ENCODE peak calls at places on chromosomes 11 and 22, in four cellular contexts. One of them, this sample, is unnamed.

GRCh38 chr11:43285826-43286225 is 26.0 kb upstream of the API5 start:
- DNase-seq in fibroblast of pulmonary artery: no peak
- DNase-seq in cardiac muscle cell: no peak
- DNase-seq in MM.1S: no peak
- DNase-seq in this sample: no peak

GRCh38 chr11:115887316-115887715 is 383.1 kb upstream of the CADM1 start:
- DNase-seq in MM.1S: no peak
- DNase-seq in fibroblast of pulmonary artery: no peak
- DNase-seq in cardiac muscle cell: no peak
- DNase-seq in this sample: no peak

GRCh38 chr11:123111465-123111864 is 49.5 kb upstream of the HSPA8 start:
- DNase-seq in MM.1S: peak; percentile 62
- DNase-seq in fibroblast of pulmonary artery: peak; percentile 66
- DNase-seq in cardiac muscle cell: peak; percentile 62
- DNase-seq in this sample: no peak

GRCh38 chr11:130122141-130122575 is 37.4 kb upstream of the ST14 start:
- DNase-seq in cardiac muscle cell: no peak
- DNase-seq in fibroblast of pulmonary artery: no peak
- DNase-seq in MM.1S: no peak
- DNase-seq in this sample: no peak

GRCh38 chr11:117221775-117222517 is 9.9 kb downstream of the PCSK7 start:
- DNase-seq in cardiac muscle cell: peak; percentile 85
- DNase-seq in MM.1S: no peak
- DNase-seq in fibroblast of pulmonary artery: peak; percentile 72
- DNase-seq in this sample: no peak

GRCh38 chr11:47971501-47971900 is 8.9 kb upstream of the PTPRJ start:
- DNase-seq in fibroblast of pulmonary artery: no peak
- DNase-seq in cardiac muscle cell: no peak
- DNase-seq in MM.1S: no peak
- DNase-seq in this sample: no peak

GRCh38 chr11:64118871-64119495 is 46.9 kb downstream of the MACROD1 start:
- DNase-seq in fibroblast of pulmonary artery: no peak
- DNase-seq in MM.1S: no peak
- DNase-seq in cardiac muscle cell: no peak
- DNase-seq in this sample: no peak

GRCh38 chr22:49632199-49633009 is 195.3 kb downstream of the BRD1 start:
- DNase-seq in MM.1S: no peak
- DNase-seq in cardiac muscle cell: peak; percentile 67
- DNase-seq in fibroblast of pulmonary artery: peak; percentile 62
- DNase-seq in this sample: no peak

DNA sequence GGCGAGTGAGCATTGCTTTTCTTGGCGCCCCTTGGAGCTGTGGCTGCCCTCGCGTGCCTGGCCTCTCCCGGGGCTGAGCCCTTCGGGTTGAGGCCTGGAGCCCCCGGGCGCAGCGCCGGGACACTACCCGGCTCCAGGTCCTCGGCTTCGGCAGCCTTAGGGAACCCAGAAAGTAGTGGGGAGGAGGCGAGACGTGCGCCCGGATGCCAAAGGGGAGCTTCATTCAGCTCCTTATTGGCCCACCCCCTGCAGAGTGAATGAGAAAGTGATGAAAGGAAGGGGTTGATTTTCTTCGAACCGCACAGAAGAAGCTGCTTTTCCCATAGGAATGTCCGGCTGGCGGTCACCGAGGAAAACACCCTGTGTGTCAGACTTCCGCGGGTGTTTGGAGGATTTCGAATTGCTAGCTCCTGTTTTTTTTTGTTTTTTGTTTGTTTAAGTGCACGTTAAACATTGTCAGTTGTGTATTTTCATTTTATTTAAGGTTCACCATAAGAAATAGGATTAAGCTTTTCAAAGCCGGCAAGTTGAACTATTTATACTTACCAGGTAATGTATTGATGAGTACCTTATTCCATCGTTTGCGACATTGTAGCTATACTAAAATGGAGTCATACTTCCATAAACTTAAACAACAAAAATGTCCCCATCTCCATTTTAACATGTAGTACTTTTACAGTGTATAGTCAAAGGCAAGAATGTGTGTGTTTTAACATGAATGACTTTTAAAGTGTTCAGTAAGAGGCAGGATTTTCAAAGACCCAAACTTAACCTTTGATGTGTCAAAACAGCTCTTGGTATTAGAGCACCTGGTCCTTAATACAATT is 860 bp upstream of the EIF4G2 start:
- DNase-seq in cardiac muscle cell: peak; percentile 85
- DNase-seq in MM.1S: peak; percentile 34
- DNase-seq in fibroblast of pulmonary artery: peak; percentile 79
- DNase-seq in this sample: no peak
- TF ChIP-seq CTCF in cardiac muscle cell: no peak
- TF ChIP-seq CTCF in MM.1S: no peak
- TF ChIP-seq CTCF in fibroblast of pulmonary artery: no peak
- TF ChIP-seq CTCF in this sample: no peak

DNA sequence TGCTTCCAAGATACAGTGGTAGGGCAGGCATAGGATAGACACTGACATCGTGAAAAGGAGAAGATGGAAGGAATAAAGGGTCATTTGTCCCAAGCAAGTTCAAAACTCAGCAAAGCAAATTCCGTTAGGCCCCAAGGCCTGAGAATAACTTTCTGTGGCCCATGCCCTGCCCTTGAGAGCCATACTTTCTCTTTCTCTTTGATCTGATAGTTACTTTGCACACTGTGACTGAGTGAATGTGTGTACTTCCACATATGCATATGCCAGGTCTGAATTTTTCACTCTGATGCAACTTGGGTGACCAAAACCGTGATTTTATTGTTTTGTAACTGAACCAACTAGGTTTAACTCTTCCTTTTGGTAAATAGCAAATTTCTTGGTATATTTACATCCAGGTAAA is 371.5 kb downstream of the RAB38 start:
- DNase-seq in fibroblast of pulmonary artery: no peak
- DNase-seq in cardiac muscle cell: no peak
- DNase-seq in MM.1S: no peak
- DNase-seq in this sample: no peak
- H3K4me3 ChIP-seq in fibroblast of pulmonary artery: no peak overlapping the region
- H3K4me3 ChIP-seq in cardiac muscle cell: no peak overlapping the region
- H3K4me3 ChIP-seq in MM.1S: no peak overlapping the region
- H3K4me3 ChIP-seq in this sample: no peak overlapping the region

DNA sequence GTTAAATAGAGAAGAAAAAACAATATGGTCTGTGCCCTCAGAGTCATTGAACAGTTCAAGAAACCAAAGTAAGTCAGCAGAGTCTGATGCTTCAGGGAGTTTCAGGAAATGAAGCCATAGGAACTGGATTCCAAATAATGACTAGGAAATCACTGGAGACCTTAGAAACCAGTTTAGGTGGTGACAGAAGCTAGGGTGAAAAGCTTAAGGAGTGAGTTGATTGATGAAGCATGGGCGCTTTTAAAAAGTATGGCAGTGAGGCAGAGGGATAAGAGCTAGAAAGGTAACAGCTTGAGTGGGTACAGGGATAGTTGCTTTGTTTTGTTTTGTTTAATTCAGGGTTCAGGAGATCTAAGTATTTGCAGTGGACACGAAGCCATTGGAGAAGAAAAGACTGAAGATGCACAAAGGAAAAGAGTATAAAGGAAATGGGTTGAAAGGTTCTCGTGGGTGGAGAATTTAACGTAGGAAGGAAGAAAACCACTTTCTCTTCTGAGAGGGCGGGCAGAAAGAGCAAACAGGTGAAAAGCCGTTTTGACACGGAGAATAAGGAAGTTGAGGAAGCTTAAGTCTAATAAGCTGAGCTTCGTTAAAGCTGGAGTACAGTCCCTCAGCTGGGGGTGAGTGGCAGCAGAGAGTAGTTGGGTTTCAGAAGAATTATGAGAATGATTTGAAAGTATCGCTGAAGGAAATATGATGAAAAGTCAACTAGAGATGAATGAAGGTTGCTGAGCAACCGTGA is 14.8 kb downstream of the SGSM3 start:
- DNase-seq in MM.1S: peak; percentile 50
- DNase-seq in fibroblast of pulmonary artery: no peak
- DNase-seq in cardiac muscle cell: no peak
- DNase-seq in this sample: peak; percentile 48
- TF ChIP-seq CTCF in MM.1S: no peak
- TF ChIP-seq CTCF in fibroblast of pulmonary artery: no peak
- TF ChIP-seq CTCF in cardiac muscle cell: no peak
- TF ChIP-seq CTCF in this sample: no peak

DNA sequence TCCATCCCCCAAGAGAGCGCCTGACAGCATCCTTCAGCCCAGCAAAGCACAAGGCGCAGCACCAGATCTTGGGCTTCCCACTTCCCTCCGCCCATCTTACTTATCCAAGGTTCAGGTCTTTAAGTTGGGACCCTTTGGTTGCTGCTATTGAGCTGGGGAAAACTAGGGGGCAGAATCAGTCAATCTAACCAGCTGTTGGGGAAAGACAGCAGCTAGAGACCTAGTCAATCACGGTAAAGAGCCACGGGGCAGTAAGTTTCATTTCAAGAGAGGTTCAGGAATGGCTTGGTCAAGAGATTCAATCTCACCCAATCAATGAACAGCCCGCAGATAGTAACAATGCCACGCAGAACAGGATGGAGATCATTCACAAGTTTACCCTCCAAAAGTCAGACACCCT is 1.7 kb downstream of the ABTB2 start:
- DNase-seq in cardiac muscle cell: no peak
- DNase-seq in fibroblast of pulmonary artery: no peak
- DNase-seq in MM.1S: no peak
- DNase-seq in this sample: no peak
- H3K4me3 ChIP-seq in cardiac muscle cell: peak overlapping the region; percentile 84
- H3K4me3 ChIP-seq in fibroblast of pulmonary artery: peak overlapping the region; percentile 71
- H3K4me3 ChIP-seq in MM.1S: no peak overlapping the region
- H3K4me3 ChIP-seq in this sample: peak overlapping the region; percentile 55